ENCODE peak calls at places on chromosomes 4 and X, in six cellular contexts. S, U, J, H, E and A are unnamed samples.

GRCh38 chr4:80065601-80066000 is 7.4 kb downstream of the ANTXR2 start:
- DNase-seq in S (no peak), U (no peak), J (no peak), H (no peak), E (no peak), A (no peak)

GRCh38 chr4:20615492-20616136 is 84.6 kb upstream of the PACRGL start:
- DNase-seq in S (no peak), U (no peak), J (no peak), H (no peak), E (no peak), A (no peak)

GRCh38 chrX:102154218-102154860 is 1.4 kb downstream of the BEX5 start:
- DNase-seq in S (no peak), U (no peak), J (no peak), H (peak), E (no peak), A (no peak)

GRCh38 chrX:111387470-111387869 is 24.5 kb downstream of the DCX start:
- DNase-seq in S (no peak), U (no peak), J (no peak), H (no peak), E (no peak), A (no peak)

GRCh38 chr4:54783402-54784110 is 125.8 kb downstream of the KIT start:
- DNase-seq in S (no peak), U (no peak), J (no peak), H (no peak), E (no peak), A (no peak)

GRCh38 chr4:86043755-86044592 is 315.9 kb downstream of the MAPK10 start:
- DNase-seq in S (no peak), U (no peak), J (no peak), H (no peak), E (no peak), A (peak)

GRCh38 chrX:100731441-100732281 is at the start of gene SYTL4:
- DNase-seq in S (no peak), U (peak), J (peak), H (peak), E (peak), A (peak)

GRCh38 chr4:124037236-124037635 is 640.6 kb downstream of the SPRY1 start:
- DNase-seq in S (no peak), U (no peak), J (no peak), H (no peak), E (no peak), A (no peak)

GRCh38 chr4:107519057-107519456 is 201.0 kb downstream of the PAPSS1 start:
- DNase-seq in S (no peak), U (no peak), J (no peak), H (peak), E (no peak), A (no peak)

GRCh38 chr4:24802648-24803047 is 7.3 kb downstream of the SOD3 start:
- DNase-seq in S (no peak), U (no peak), J (no peak), H (no peak), E (no peak), A (no peak)

GRCh38 chr4:149112109-149112508 is 669.9 kb upstream of the NR3C2 start:
- DNase-seq in S (no peak), U (no peak), J (no peak), H (no peak), E (no peak), A (no peak)

GRCh38 chr4:159823743-159824142 is 720.9 kb downstream of the RAPGEF2 start:
- DNase-seq in S (no peak), U (no peak), J (no peak), H (no peak), E (no peak), A (no peak)

GRCh38 chrX:82196866-82197265 is 995.0 kb downstream of the SH3BGRL start:
- DNase-seq in S (no peak), U (no peak), J (no peak), H (no peak), E (no peak), A (no peak)

GRCh38 chrX:154037754-154038153 is 18.1 kb upstream of the IRAK1 start:
- DNase-seq in S (no peak), U (no peak), J (no peak), H (no peak), E (no peak), A (no peak)

GRCh38 chr4:42638276-42638675 is 18.6 kb downstream of the ATP8A1 start:
- DNase-seq in S (no peak), U (no peak), J (no peak), H (no peak), E (no peak), A (no peak)

GRCh38 chr4:78766026-78766425 is 10.1 kb upstream of the BMP2K start:
- DNase-seq in S (no peak), U (no peak), J (no peak), H (no peak), E (no peak), A (no peak)
- H3K4me3 ChIP-seq in S (no peak), U (no peak), J (no peak), H (no peak), E (no peak), A (no peak)

GRCh38 chr4:88697588-88698329 is at the start of gene NAP1L5:
- DNase-seq in S (peak), U (peak), J (peak), H (peak), E (peak), A (peak)
- TF ChIP-seq POLR2A in S (peak), U (peak), J (peak), H (no peak), E (peak), A (no peak)

DNA sequence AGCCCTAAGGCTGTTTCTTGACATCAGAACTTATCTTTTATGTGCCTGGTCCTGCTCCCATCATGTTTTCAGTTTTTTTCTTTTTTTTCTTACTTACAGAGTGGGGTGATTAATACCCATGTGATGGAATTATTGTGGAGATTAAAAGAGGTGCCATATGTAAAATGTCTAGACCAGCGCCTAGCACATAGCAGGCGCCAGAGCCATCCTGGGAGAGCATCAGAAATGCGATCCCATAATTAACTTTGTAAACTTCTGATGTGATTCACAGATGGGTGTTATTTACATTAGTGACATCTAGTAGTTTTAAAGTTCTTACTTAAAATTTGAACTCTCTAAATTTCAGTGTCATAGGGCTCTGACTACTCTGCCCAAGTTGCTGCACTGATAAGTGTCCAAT is 66.2 kb upstream of the PGRMC2 start:
- DNase-seq in S (no peak), U (no peak), J (no peak), H (no peak), E (no peak), A (no peak)
- H3K4me3 ChIP-seq in S (no peak), U (no peak), J (no peak), H (no peak), E (no peak), A (no peak)

GRCh38 chr4:57374866-57375595 is 264.8 kb upstream of the IGFBP7 start:
- DNase-seq in S (no peak), U (no peak), J (no peak), H (no peak), E (no peak), A (no peak)
- TF ChIP-seq POLR2A in S (no peak), U (no peak), J (no peak), H (no peak), E (no peak), A (no peak)

DNA sequence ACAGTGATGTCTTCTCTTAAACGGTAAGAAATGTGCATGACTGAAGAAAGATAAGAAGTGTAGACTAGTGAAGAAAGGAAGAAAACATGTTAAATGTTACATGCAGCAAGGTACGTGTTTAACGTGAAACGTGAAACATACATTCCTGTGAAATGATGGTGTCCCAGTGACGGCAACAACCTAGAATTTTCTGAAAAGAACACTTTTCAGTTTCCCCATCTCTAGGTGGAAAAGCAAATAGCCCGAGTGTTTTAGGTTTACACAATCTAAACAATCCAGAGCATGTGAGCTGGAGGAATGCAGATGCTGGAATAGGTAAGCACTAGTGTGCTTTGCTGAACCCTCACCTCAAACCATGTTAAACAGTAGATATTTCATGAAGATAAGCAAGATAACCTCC is 60.7 kb downstream of the CLNK start:
- DNase-seq in S (no peak), U (no peak), J (no peak), H (no peak), E (no peak), A (no peak)
- H3K4me3 ChIP-seq in S (no peak), U (no peak), J (no peak), H (no peak), E (no peak), A (no peak)

GRCh38 chrX:41275661-41276609 is 58.0 kb upstream of the DDX3X start:
- DNase-seq in S (peak), U (peak), J (peak), H (peak), E (peak), A (peak)
- TF ChIP-seq POLR2A in S (no peak), U (no peak), J (no peak), H (no peak), E (no peak), A (no peak)